ENCODE peak calls at places on chromosomes 2 and 18, in seven cellular contexts. One of them, this sample, is unnamed.

GRCh38 chr2:109217362-109218086 is 88.5 kb downstream of the SH3RF3 start:
- DNase-seq in PC-3: peak; percentile 52
- DNase-seq in neural progenitor cell: no peak
- DNase-seq in transverse colon: peak; percentile 28
- DNase-seq in heart left ventricle: no peak
- DNase-seq in IMR-90: peak; percentile 100
- DNase-seq in HCT116: no peak
- DNase-seq in this sample: no peak

GRCh38 chr2:129587426-129588064 is 391.9 kb upstream of the RAB6C start:
- DNase-seq in HCT116: no peak
- DNase-seq in heart left ventricle: no peak
- DNase-seq in neural progenitor cell: peak; percentile 31
- DNase-seq in PC-3: no peak
- DNase-seq in transverse colon: no peak
- DNase-seq in IMR-90: no peak
- DNase-seq in this sample: no peak

GRCh38 chr2:109457811-109458210 is 156.0 kb downstream of the SEPTIN10 start:
- DNase-seq in PC-3: no peak
- DNase-seq in heart left ventricle: no peak
- DNase-seq in transverse colon: no peak
- DNase-seq in HCT116: peak; percentile 7
- DNase-seq in IMR-90: no peak
- DNase-seq in neural progenitor cell: no peak
- DNase-seq in this sample: no peak

GRCh38 chr2:97662895-97663625 is 784 bp downstream of the ACTR1B start:
- DNase-seq in transverse colon: peak; percentile 81
- DNase-seq in neural progenitor cell: peak; percentile 89
- DNase-seq in heart left ventricle: peak; percentile 86
- DNase-seq in IMR-90: peak; percentile 89
- DNase-seq in HCT116: no peak
- DNase-seq in PC-3: peak; percentile 84
- DNase-seq in this sample: peak; percentile 66

GRCh38 chr18:66640431-66640830 is 36.5 kb upstream of the CDH19 start:
- DNase-seq in HCT116: no peak
- DNase-seq in heart left ventricle: peak; percentile 51
- DNase-seq in transverse colon: peak; percentile 17
- DNase-seq in neural progenitor cell: no peak
- DNase-seq in PC-3: peak; percentile 32
- DNase-seq in IMR-90: no peak
- DNase-seq in this sample: peak; percentile 35

GRCh38 chr2:188474316-188474715 is 182.6 kb downstream of the GULP1 start:
- DNase-seq in IMR-90: no peak
- DNase-seq in HCT116: no peak
- DNase-seq in PC-3: peak; percentile 3
- DNase-seq in neural progenitor cell: no peak
- DNase-seq in transverse colon: no peak
- DNase-seq in heart left ventricle: no peak
- DNase-seq in this sample: no peak

GRCh38 chr2:139721454-139721995 is 941.3 kb upstream of the NXPH2 start:
- DNase-seq in PC-3: no peak
- DNase-seq in HCT116: no peak
- DNase-seq in IMR-90: no peak
- DNase-seq in transverse colon: no peak
- DNase-seq in heart left ventricle: no peak
- DNase-seq in neural progenitor cell: peak; percentile 38
- DNase-seq in this sample: no peak

GRCh38 chr2:162490795-162491470 is 147.0 kb downstream of the GCA start:
- DNase-seq in HCT116: no peak
- DNase-seq in transverse colon: no peak
- DNase-seq in neural progenitor cell: no peak
- DNase-seq in heart left ventricle: no peak
- DNase-seq in PC-3: no peak
- DNase-seq in IMR-90: no peak
- DNase-seq in this sample: no peak

GRCh38 chr2:69733338-69734039 is 8.4 kb upstream of the ANXA4 start:
- DNase-seq in PC-3: no peak
- DNase-seq in neural progenitor cell: no peak
- DNase-seq in heart left ventricle: no peak
- DNase-seq in HCT116: no peak
- DNase-seq in transverse colon: no peak
- DNase-seq in IMR-90: peak; percentile 34
- DNase-seq in this sample: no peak

GRCh38 chr2:216491757-216492635 is 6.6 kb upstream of the RPL37A start:
- DNase-seq in neural progenitor cell: no peak
- DNase-seq in HCT116: no peak
- DNase-seq in PC-3: no peak
- DNase-seq in transverse colon: no peak
- DNase-seq in IMR-90: no peak
- DNase-seq in heart left ventricle: no peak
- DNase-seq in this sample: no peak

GRCh38 chr2:171482308-171482707 is 40.0 kb upstream of the CYBRD1 start:
- DNase-seq in HCT116: no peak
- DNase-seq in PC-3: no peak
- DNase-seq in transverse colon: no peak
- DNase-seq in heart left ventricle: no peak
- DNase-seq in neural progenitor cell: no peak
- DNase-seq in IMR-90: no peak
- DNase-seq in this sample: no peak

GRCh38 chr2:54459037-54459441 is 2.9 kb downstream of the SPTBN1 start:
- DNase-seq in PC-3: peak; percentile 48
- DNase-seq in heart left ventricle: no peak
- DNase-seq in neural progenitor cell: no peak
- DNase-seq in HCT116: no peak
- DNase-seq in transverse colon: no peak
- DNase-seq in IMR-90: peak; percentile 65
- DNase-seq in this sample: peak; percentile 43

GRCh38 chr2:132881540-132881939 is 211.5 kb upstream of the LYPD1 start:
- DNase-seq in HCT116: no peak
- DNase-seq in heart left ventricle: no peak
- DNase-seq in neural progenitor cell: no peak
- DNase-seq in transverse colon: no peak
- DNase-seq in IMR-90: no peak
- DNase-seq in PC-3: no peak
- DNase-seq in this sample: no peak

GRCh38 chr2:217434183-217434620 is 568.6 kb downstream of the TNS1 start:
- DNase-seq in heart left ventricle: peak; percentile 87
- DNase-seq in PC-3: peak; percentile 84
- DNase-seq in HCT116: peak; percentile 45
- DNase-seq in transverse colon: peak; percentile 76
- DNase-seq in neural progenitor cell: peak; percentile 90
- DNase-seq in IMR-90: peak; percentile 99
- DNase-seq in this sample: peak; percentile 92

GRCh38 chr2:177239934-177240600 is 24.5 kb downstream of the NFE2L2 start:
- DNase-seq in PC-3: peak; percentile 54
- DNase-seq in HCT116: no peak
- DNase-seq in transverse colon: peak; percentile 62
- DNase-seq in heart left ventricle: no peak
- DNase-seq in IMR-90: peak; percentile 49
- DNase-seq in neural progenitor cell: no peak
- DNase-seq in this sample: peak; percentile 38

GRCh38 chr2:177235855-177236437 is 23.4 kb downstream of the HNRNPA3 start:
- DNase-seq in PC-3: no peak
- DNase-seq in heart left ventricle: no peak
- DNase-seq in IMR-90: no peak
- DNase-seq in HCT116: no peak
- DNase-seq in transverse colon: no peak
- DNase-seq in neural progenitor cell: no peak
- DNase-seq in this sample: peak; percentile 83

GRCh38 chr2:177237932-177238331 is 25.3 kb downstream of the HNRNPA3 start:
- DNase-seq in neural progenitor cell: no peak
- DNase-seq in heart left ventricle: no peak
- DNase-seq in IMR-90: no peak
- DNase-seq in PC-3: peak; percentile 51
- DNase-seq in transverse colon: no peak
- DNase-seq in HCT116: no peak
- DNase-seq in this sample: no peak

GRCh38 chr2:177241771-177242135 is 22.8 kb downstream of the NFE2L2 start:
- DNase-seq in IMR-90: no peak
- DNase-seq in neural progenitor cell: no peak
- DNase-seq in PC-3: no peak
- DNase-seq in heart left ventricle: no peak
- DNase-seq in transverse colon: no peak
- DNase-seq in HCT116: no peak
- DNase-seq in this sample: no peak

DNA sequence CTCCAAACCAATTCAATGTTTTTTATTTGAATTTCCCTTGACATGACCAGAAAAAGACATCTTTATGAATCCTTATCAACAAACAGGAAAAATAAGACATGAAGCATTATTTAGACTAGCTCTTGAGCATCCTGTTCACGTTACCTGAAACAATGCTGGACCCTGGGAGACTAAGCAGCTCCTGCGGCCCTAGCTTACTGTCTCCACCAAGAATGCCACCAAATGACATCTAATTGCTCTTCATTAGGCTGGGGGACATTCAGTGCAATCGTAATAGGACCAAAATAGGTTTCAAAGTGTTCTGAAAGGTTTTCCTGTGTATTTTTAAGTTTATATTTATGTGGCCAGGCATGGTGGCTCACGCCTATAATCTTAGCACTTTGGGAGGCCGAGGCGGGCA is 25.5 kb downstream of the NFE2L2 start:
- DNase-seq in neural progenitor cell: no peak
- DNase-seq in IMR-90: no peak
- DNase-seq in heart left ventricle: no peak
- DNase-seq in PC-3: no peak
- DNase-seq in transverse colon: no peak
- DNase-seq in HCT116: no peak
- DNase-seq in this sample: no peak
- H3K4me1 ChIP-seq in neural progenitor cell: peaks cover 4% of the 10 kb centered on the region
- H3K4me1 ChIP-seq in IMR-90: peaks cover 26% of the 10 kb centered on the region
- H3K4me1 ChIP-seq in heart left ventricle: peaks cover 31% of the 10 kb centered on the region
- H3K4me1 ChIP-seq in PC-3: peaks cover 56% of the 10 kb centered on the region
- H3K4me1 ChIP-seq in transverse colon: peaks cover 42% of the 10 kb centered on the region
- H3K4me1 ChIP-seq in HCT116: peaks cover 44% of the 10 kb centered on the region
- H3K4me1 ChIP-seq in this sample: peaks cover 95% of the 10 kb centered on the region

GRCh38 chr2:158457826-158458616 is 1.3 kb downstream of the PKP4 start:
- DNase-seq in transverse colon: peak; percentile 85
- DNase-seq in IMR-90: peak; percentile 44
- DNase-seq in HCT116: no peak
- DNase-seq in heart left ventricle: no peak
- DNase-seq in neural progenitor cell: peak; percentile 95
- DNase-seq in PC-3: peak; percentile 87
- DNase-seq in this sample: peak; percentile 37
- TF ChIP-seq CTCF in transverse colon: peak; percentile 59
- TF ChIP-seq CTCF in IMR-90: peak; percentile 29
- TF ChIP-seq CTCF in HCT116: no peak
- TF ChIP-seq CTCF in heart left ventricle: no peak
- TF ChIP-seq CTCF in neural progenitor cell: peak; percentile 46
- TF ChIP-seq CTCF in PC-3: peak; percentile 30
- TF ChIP-seq CTCF in this sample: no peak

DNA sequence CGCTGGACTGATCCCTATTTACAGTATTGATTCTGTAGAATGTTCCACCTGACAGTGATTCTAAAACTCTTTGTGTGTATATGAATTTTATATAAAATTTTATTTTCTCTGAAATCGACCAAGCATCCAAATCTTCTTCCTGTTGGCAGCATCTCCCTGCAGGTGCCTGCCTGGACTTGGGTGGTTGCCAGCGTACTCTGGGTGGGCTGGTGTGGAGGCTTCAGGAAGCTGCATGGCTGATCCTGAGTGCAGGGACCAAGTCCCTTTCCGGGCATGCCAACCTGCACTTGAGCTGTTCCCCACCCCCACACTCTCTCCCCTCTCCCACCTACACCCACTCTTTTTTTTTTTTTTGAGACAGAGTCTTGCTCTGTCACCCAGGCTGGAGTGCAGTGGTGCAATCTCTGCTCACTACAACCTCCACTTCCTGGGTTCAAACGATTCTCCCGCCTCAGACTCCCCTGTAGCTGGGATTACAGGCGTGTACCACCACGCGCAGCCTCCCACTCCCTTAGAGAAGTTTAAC is 53.2 kb upstream of the ALKAL2 start:
- DNase-seq in IMR-90: no peak
- DNase-seq in heart left ventricle: no peak
- DNase-seq in HCT116: no peak
- DNase-seq in PC-3: no peak
- DNase-seq in transverse colon: no peak
- DNase-seq in neural progenitor cell: no peak
- DNase-seq in this sample: no peak
- H3K9me3 ChIP-seq in IMR-90: peaks cover 18% of the 10 kb centered on the region
- H3K9me3 ChIP-seq in heart left ventricle: peaks cover 32% of the 10 kb centered on the region
- H3K9me3 ChIP-seq in HCT116: no peaks in the 10 kb centered on the region
- H3K9me3 ChIP-seq in PC-3: peaks cover 3% of the 10 kb centered on the region
- H3K9me3 ChIP-seq in transverse colon: peaks cover 3% of the 10 kb centered on the region
- H3K9me3 ChIP-seq in neural progenitor cell: peaks cover 7% of the 10 kb centered on the region
- H3K9me3 ChIP-seq in this sample: no peaks in the 10 kb centered on the region

GRCh38 chr2:20575414-20575813 is 75.5 kb downstream of the HS1BP3 start:
- DNase-seq in heart left ventricle: no peak
- DNase-seq in PC-3: no peak
- DNase-seq in neural progenitor cell: no peak
- DNase-seq in HCT116: no peak
- DNase-seq in IMR-90: no peak
- DNase-seq in transverse colon: no peak
- DNase-seq in this sample: no peak
- H3K4me1 ChIP-seq in heart left ventricle: peaks cover 16% of the 10 kb centered on the region
- H3K4me1 ChIP-seq in PC-3: peaks cover 42% of the 10 kb centered on the region
- H3K4me1 ChIP-seq in neural progenitor cell: no peaks in the 10 kb centered on the region
- H3K4me1 ChIP-seq in HCT116: peaks cover 38% of the 10 kb centered on the region
- H3K4me1 ChIP-seq in IMR-90: peaks cover 30% of the 10 kb centered on the region
- H3K4me1 ChIP-seq in transverse colon: peaks cover 23% of the 10 kb centered on the region
- H3K4me1 ChIP-seq in this sample: peaks cover 78% of the 10 kb centered on the region

This sample was measured in gastrocnemius medialis.